ENCODE peak calls at places on chromosomes 1 and 21, in eight cellular contexts. One of them, this sample, is unnamed.

GRCh38 chr1:96596226-96596625 is 125.4 kb upstream of the PTBP2 start:
- DNase-seq in HepG2: peak
- DNase-seq in adrenal gland: peak
- DNase-seq in upper lobe of left lung: no peak
- DNase-seq in A549: peak
- DNase-seq in ovary: no peak
- DNase-seq in GM12878: no peak
- DNase-seq in transverse colon: no peak
- DNase-seq in this sample: peak

GRCh38 chr1:151581946-151582345 is 29.9 kb upstream of the SNX27 start:
- DNase-seq in HepG2: no peak
- DNase-seq in adrenal gland: no peak
- DNase-seq in upper lobe of left lung: no peak
- DNase-seq in A549: no peak
- DNase-seq in ovary: no peak
- DNase-seq in GM12878: no peak
- DNase-seq in transverse colon: no peak
- DNase-seq in this sample: no peak

GRCh38 chr1:44390277-44390676 is 14.8 kb upstream of the RNF220 start:
- DNase-seq in HepG2: peak
- DNase-seq in adrenal gland: no peak
- DNase-seq in upper lobe of left lung: no peak
- DNase-seq in A549: peak
- DNase-seq in ovary: no peak
- DNase-seq in GM12878: no peak
- DNase-seq in transverse colon: no peak
- DNase-seq in this sample: no peak

GRCh38 chr1:32273389-32274208 is 18.3 kb upstream of the HDAC1 start:
- DNase-seq in HepG2: peak
- DNase-seq in adrenal gland: no peak
- DNase-seq in upper lobe of left lung: peak
- DNase-seq in A549: no peak
- DNase-seq in ovary: no peak
- DNase-seq in GM12878: no peak
- DNase-seq in transverse colon: peak
- DNase-seq in this sample: no peak

GRCh38 chr1:12636098-12636950 is 7.6 kb upstream of the AADACL4 start:
- DNase-seq in HepG2: no peak
- DNase-seq in adrenal gland: peak
- DNase-seq in upper lobe of left lung: no peak
- DNase-seq in A549: no peak
- DNase-seq in ovary: no peak
- DNase-seq in GM12878: no peak
- DNase-seq in transverse colon: no peak
- DNase-seq in this sample: no peak

GRCh38 chr1:147636314-147636713 is 34.0 kb downstream of the ACP6 start:
- DNase-seq in HepG2: peak
- DNase-seq in adrenal gland: no peak
- DNase-seq in upper lobe of left lung: no peak
- DNase-seq in A549: no peak
- DNase-seq in ovary: no peak
- DNase-seq in GM12878: no peak
- DNase-seq in transverse colon: no peak
- DNase-seq in this sample: no peak

GRCh38 chr1:242426271-242426905 is 98.1 kb downstream of the PLD5 start:
- DNase-seq in HepG2: no peak
- DNase-seq in adrenal gland: no peak
- DNase-seq in upper lobe of left lung: no peak
- DNase-seq in A549: no peak
- DNase-seq in ovary: no peak
- DNase-seq in GM12878: no peak
- DNase-seq in transverse colon: no peak
- DNase-seq in this sample: no peak

GRCh38 chr1:65955071-65955470 is 162.4 kb downstream of the PDE4B start:
- DNase-seq in HepG2: no peak
- DNase-seq in adrenal gland: no peak
- DNase-seq in upper lobe of left lung: no peak
- DNase-seq in A549: no peak
- DNase-seq in ovary: no peak
- DNase-seq in GM12878: no peak
- DNase-seq in transverse colon: no peak
- DNase-seq in this sample: no peak

GRCh38 chr1:174956086-174956485 is 43.7 kb upstream of the CACYBP start:
- DNase-seq in HepG2: no peak
- DNase-seq in adrenal gland: no peak
- DNase-seq in upper lobe of left lung: no peak
- DNase-seq in A549: no peak
- DNase-seq in ovary: no peak
- DNase-seq in GM12878: no peak
- DNase-seq in transverse colon: no peak
- DNase-seq in this sample: no peak

GRCh38 chr1:25028910-25029599 is 99.0 kb upstream of the RUNX3 start:
- DNase-seq in HepG2: no peak
- DNase-seq in adrenal gland: no peak
- DNase-seq in upper lobe of left lung: no peak
- DNase-seq in A549: no peak
- DNase-seq in ovary: no peak
- DNase-seq in GM12878: no peak
- DNase-seq in transverse colon: peak
- DNase-seq in this sample: no peak

GRCh38 chr1:24986372-24986979 is 56.4 kb upstream of the RUNX3 start:
- DNase-seq in HepG2: no peak
- DNase-seq in adrenal gland: peak
- DNase-seq in upper lobe of left lung: no peak
- DNase-seq in A549: no peak
- DNase-seq in ovary: no peak
- DNase-seq in GM12878: no peak
- DNase-seq in transverse colon: no peak
- DNase-seq in this sample: no peak

GRCh38 chr1:23202263-23202749 is 15.0 kb downstream of the HTR1D start:
- DNase-seq in HepG2: no peak
- DNase-seq in adrenal gland: no peak
- DNase-seq in upper lobe of left lung: no peak
- DNase-seq in A549: no peak
- DNase-seq in ovary: no peak
- DNase-seq in GM12878: no peak
- DNase-seq in transverse colon: no peak
- DNase-seq in this sample: no peak

GRCh38 chr1:53585116-53585515 is 125.9 kb downstream of the DMRTB1 start:
- DNase-seq in HepG2: no peak
- DNase-seq in adrenal gland: peak
- DNase-seq in upper lobe of left lung: peak
- DNase-seq in A549: no peak
- DNase-seq in ovary: no peak
- DNase-seq in GM12878: peak
- DNase-seq in transverse colon: peak
- DNase-seq in this sample: no peak

GRCh38 chr1:237542525-237543418 is 347.9 kb downstream of the ZP4 start:
- DNase-seq in HepG2: no peak
- DNase-seq in adrenal gland: no peak
- DNase-seq in upper lobe of left lung: no peak
- DNase-seq in A549: no peak
- DNase-seq in ovary: no peak
- DNase-seq in GM12878: no peak
- DNase-seq in transverse colon: no peak
- DNase-seq in this sample: no peak

GRCh38 chr1:158494737-158495136 is 22.7 kb downstream of the OR10R2 start:
- DNase-seq in HepG2: no peak
- DNase-seq in adrenal gland: no peak
- DNase-seq in upper lobe of left lung: no peak
- DNase-seq in A549: no peak
- DNase-seq in ovary: no peak
- DNase-seq in GM12878: no peak
- DNase-seq in transverse colon: no peak
- DNase-seq in this sample: no peak

GRCh38 chr1:201422436-201423030 is 1.0 kb upstream of the TNNI1 start:
- DNase-seq in HepG2: no peak
- DNase-seq in adrenal gland: no peak
- DNase-seq in upper lobe of left lung: no peak
- DNase-seq in A549: no peak
- DNase-seq in ovary: no peak
- DNase-seq in GM12878: no peak
- DNase-seq in transverse colon: no peak
- DNase-seq in this sample: no peak

GRCh38 chr1:31771891-31772668 is 7.9 kb upstream of the ADGRB2 start:
- DNase-seq in HepG2: no peak
- DNase-seq in adrenal gland: no peak
- DNase-seq in upper lobe of left lung: no peak
- DNase-seq in A549: no peak
- DNase-seq in ovary: no peak
- DNase-seq in GM12878: no peak
- DNase-seq in transverse colon: no peak
- DNase-seq in this sample: no peak

GRCh38 chr1:150272379-150272840 is at the start of gene C1orf54:
- DNase-seq in HepG2: no peak
- DNase-seq in adrenal gland: no peak
- DNase-seq in upper lobe of left lung: no peak
- DNase-seq in A549: no peak
- DNase-seq in ovary: no peak
- DNase-seq in GM12878: no peak
- DNase-seq in transverse colon: peak
- DNase-seq in this sample: no peak

DNA sequence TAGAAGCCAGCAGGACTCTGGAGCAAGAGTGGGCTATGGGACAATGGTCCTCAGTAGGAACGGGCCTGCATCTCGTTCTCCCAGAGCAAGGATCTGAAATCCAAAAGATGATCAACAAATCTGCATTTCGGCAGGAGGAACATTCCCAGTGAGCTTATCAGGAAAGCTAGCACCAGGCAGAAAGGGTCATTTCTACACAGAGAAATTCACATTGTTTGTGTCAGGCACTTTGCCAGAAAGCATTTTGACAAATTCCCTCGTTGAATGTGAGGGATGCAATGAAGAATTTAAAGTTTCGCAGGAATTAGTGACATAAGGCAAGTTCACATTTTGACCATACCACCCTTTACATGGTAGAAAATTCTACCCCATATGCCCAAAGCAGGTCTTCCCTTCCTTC is 31.6 kb upstream of the ETS2 start:
- DNase-seq in HepG2: no peak
- DNase-seq in adrenal gland: no peak
- DNase-seq in upper lobe of left lung: no peak
- DNase-seq in A549: no peak
- DNase-seq in ovary: no peak
- DNase-seq in GM12878: no peak
- DNase-seq in transverse colon: no peak
- DNase-seq in this sample: no peak
- H3K4me3 ChIP-seq in HepG2: no peak
- H3K4me3 ChIP-seq in adrenal gland: no peak
- H3K4me3 ChIP-seq in upper lobe of left lung: no peak
- H3K4me3 ChIP-seq in A549: no peak
- H3K4me3 ChIP-seq in ovary: no peak
- H3K4me3 ChIP-seq in GM12878: no peak
- H3K4me3 ChIP-seq in transverse colon: no peak
- H3K4me3 ChIP-seq in this sample: no peak

DNA sequence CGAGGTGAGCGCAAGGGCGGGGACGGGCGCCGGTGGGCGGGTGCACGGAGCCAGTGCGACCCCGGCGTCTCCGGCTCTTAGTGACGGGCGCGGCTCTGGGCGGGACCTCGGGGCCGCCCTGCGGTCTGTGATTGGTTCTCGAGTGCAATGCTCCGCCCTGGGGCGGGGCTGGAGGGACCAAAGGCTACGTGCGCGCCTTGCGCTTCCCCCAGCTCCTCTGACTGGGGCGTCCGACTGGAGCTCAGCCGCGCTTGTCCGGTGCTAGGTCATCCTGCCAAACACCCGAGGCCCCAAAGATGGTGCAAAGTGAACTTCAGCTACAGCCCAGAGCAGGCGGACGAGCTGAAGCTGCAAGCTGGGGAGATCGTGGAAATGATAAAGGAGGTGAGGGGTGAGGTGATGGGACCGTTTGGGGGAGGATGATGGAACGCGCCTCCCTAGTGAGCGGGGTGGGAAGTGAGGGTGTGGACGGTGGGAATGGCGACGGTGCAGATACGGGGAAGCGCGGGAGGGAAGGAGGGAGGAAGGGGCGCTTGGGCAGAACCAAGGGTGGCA is 811 bp downstream of the SH3D21 start:
- DNase-seq in HepG2: peak
- DNase-seq in adrenal gland: peak
- DNase-seq in upper lobe of left lung: peak
- DNase-seq in A549: peak
- DNase-seq in ovary: peak
- DNase-seq in GM12878: peak
- DNase-seq in transverse colon: peak
- DNase-seq in this sample: peak
- TF ChIP-seq POLR2A in HepG2: peak
- TF ChIP-seq POLR2A in adrenal gland: peak
- TF ChIP-seq POLR2A in upper lobe of left lung: peak
- TF ChIP-seq POLR2A in A549: peak
- TF ChIP-seq POLR2A in ovary: peak
- TF ChIP-seq POLR2A in GM12878: peak
- TF ChIP-seq POLR2A in transverse colon: peak
- TF ChIP-seq POLR2A in this sample: peak

GRCh38 chr1:184379111-184379752 is 7.6 kb upstream of the C1orf21 start:
- DNase-seq in HepG2: no peak
- DNase-seq in adrenal gland: no peak
- DNase-seq in upper lobe of left lung: no peak
- DNase-seq in A549: no peak
- DNase-seq in ovary: no peak
- DNase-seq in GM12878: no peak
- DNase-seq in transverse colon: no peak
- DNase-seq in this sample: no peak
- H3K27ac ChIP-seq in HepG2: no peak
- H3K27ac ChIP-seq in adrenal gland: no peak
- H3K27ac ChIP-seq in upper lobe of left lung: no peak
- H3K27ac ChIP-seq in A549: no peak
- H3K27ac ChIP-seq in ovary: no peak
- H3K27ac ChIP-seq in GM12878: no peak
- H3K27ac ChIP-seq in transverse colon: no peak
- H3K27ac ChIP-seq in this sample: no peak

GRCh38 chr1:178192686-178193085 is 98.8 kb downstream of the RASAL2 start:
- DNase-seq in HepG2: no peak
- DNase-seq in adrenal gland: peak
- DNase-seq in upper lobe of left lung: peak
- DNase-seq in A549: peak
- DNase-seq in ovary: no peak
- DNase-seq in GM12878: no peak
- DNase-seq in transverse colon: peak
- DNase-seq in this sample: no peak

GRCh38 chr1:178183796-178184195 is 89.9 kb downstream of the RASAL2 start:
- DNase-seq in HepG2: no peak
- DNase-seq in adrenal gland: no peak
- DNase-seq in upper lobe of left lung: no peak
- DNase-seq in A549: no peak
- DNase-seq in ovary: no peak
- DNase-seq in GM12878: no peak
- DNase-seq in transverse colon: no peak
- DNase-seq in this sample: no peak

GRCh38 chr1:178189814-178190213 is 95.9 kb downstream of the RASAL2 start:
- DNase-seq in HepG2: peak
- DNase-seq in adrenal gland: peak
- DNase-seq in upper lobe of left lung: no peak
- DNase-seq in A549: peak
- DNase-seq in ovary: no peak
- DNase-seq in GM12878: peak
- DNase-seq in transverse colon: no peak
- DNase-seq in this sample: no peak

DNA sequence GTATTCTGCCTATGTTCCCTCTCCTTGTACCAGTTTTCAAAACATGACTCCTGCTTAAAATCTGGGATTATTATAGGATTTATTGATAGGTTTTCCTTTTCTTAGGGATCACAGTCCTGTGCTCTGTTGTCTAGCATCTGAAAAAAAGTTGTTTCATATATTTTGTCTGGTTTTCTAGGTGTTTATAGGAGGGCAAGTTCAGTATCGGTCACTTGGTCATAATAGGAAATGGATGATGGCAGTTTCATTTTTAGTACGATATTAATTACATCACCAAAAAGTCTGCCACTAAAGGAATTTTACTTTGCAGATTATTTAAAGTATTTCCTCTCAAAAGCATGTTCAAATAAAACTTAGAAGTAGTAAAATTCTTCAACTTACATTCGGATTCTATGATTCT is 94.4 kb downstream of the RASAL2 start:
- DNase-seq in HepG2: no peak
- DNase-seq in adrenal gland: no peak
- DNase-seq in upper lobe of left lung: no peak
- DNase-seq in A549: no peak
- DNase-seq in ovary: no peak
- DNase-seq in GM12878: no peak
- DNase-seq in transverse colon: no peak
- DNase-seq in this sample: no peak
- H3K4me3 ChIP-seq in HepG2: no peak
- H3K4me3 ChIP-seq in adrenal gland: no peak
- H3K4me3 ChIP-seq in upper lobe of left lung: no peak
- H3K4me3 ChIP-seq in A549: no peak
- H3K4me3 ChIP-seq in ovary: no peak
- H3K4me3 ChIP-seq in GM12878: no peak
- H3K4me3 ChIP-seq in transverse colon: no peak
- H3K4me3 ChIP-seq in this sample: no peak